ENCODE peak calls at places on chromosomes 4 and X, in six cellular contexts. One of them, this sample, is unnamed.

GRCh38 chrX:129831486-129831885 is 12.2 kb downstream of the ZDHHC9 start:
- DNase-seq in effector memory CD4-positive, alpha-beta T cell: no peak
- DNase-seq in GM20000: no peak
- DNase-seq in caudate nucleus: peak
- DNase-seq in upper lobe of left lung: no peak
- DNase-seq in ureter: no peak
- DNase-seq in this sample: no peak

GRCh38 chr4:88138561-88138960 is 19.9 kb downstream of the ABCG2 start:
- DNase-seq in effector memory CD4-positive, alpha-beta T cell: no peak
- DNase-seq in GM20000: no peak
- DNase-seq in caudate nucleus: no peak
- DNase-seq in upper lobe of left lung: no peak
- DNase-seq in ureter: no peak
- DNase-seq in this sample: no peak

GRCh38 chr4:5635826-5636196 is 72.5 kb downstream of the EVC2 start:
- DNase-seq in effector memory CD4-positive, alpha-beta T cell: no peak
- DNase-seq in GM20000: no peak
- DNase-seq in caudate nucleus: no peak
- DNase-seq in upper lobe of left lung: no peak
- DNase-seq in ureter: no peak
- DNase-seq in this sample: no peak

GRCh38 chr4:146095091-146095690 is 80.3 kb upstream of the LSM6 start:
- DNase-seq in effector memory CD4-positive, alpha-beta T cell: no peak
- DNase-seq in GM20000: peak
- DNase-seq in caudate nucleus: no peak
- DNase-seq in upper lobe of left lung: no peak
- DNase-seq in ureter: peak
- DNase-seq in this sample: no peak

GRCh38 chrX:37423864-37424569 is 74.9 kb downstream of the PRRG1 start:
- DNase-seq in effector memory CD4-positive, alpha-beta T cell: no peak
- DNase-seq in GM20000: no peak
- DNase-seq in caudate nucleus: no peak
- DNase-seq in upper lobe of left lung: no peak
- DNase-seq in ureter: no peak
- DNase-seq in this sample: no peak

GRCh38 chrX:17464196-17464595 is 89.2 kb downstream of the NHS start:
- DNase-seq in effector memory CD4-positive, alpha-beta T cell: no peak
- DNase-seq in GM20000: no peak
- DNase-seq in caudate nucleus: no peak
- DNase-seq in upper lobe of left lung: no peak
- DNase-seq in ureter: no peak
- DNase-seq in this sample: no peak

GRCh38 chrX:11273544-11273943 is 19.7 kb upstream of the AMELX start:
- DNase-seq in effector memory CD4-positive, alpha-beta T cell: no peak
- DNase-seq in GM20000: no peak
- DNase-seq in caudate nucleus: no peak
- DNase-seq in upper lobe of left lung: no peak
- DNase-seq in ureter: no peak
- DNase-seq in this sample: no peak

GRCh38 chr4:174714393-174715211 is 114.4 kb downstream of the GLRA3 start:
- DNase-seq in effector memory CD4-positive, alpha-beta T cell: no peak
- DNase-seq in GM20000: peak
- DNase-seq in caudate nucleus: no peak
- DNase-seq in upper lobe of left lung: peak
- DNase-seq in ureter: no peak
- DNase-seq in this sample: no peak

GRCh38 chr4:10089346-10089745 is 27.3 kb downstream of the WDR1 start:
- DNase-seq in effector memory CD4-positive, alpha-beta T cell: no peak
- DNase-seq in GM20000: no peak
- DNase-seq in caudate nucleus: no peak
- DNase-seq in upper lobe of left lung: no peak
- DNase-seq in ureter: no peak
- DNase-seq in this sample: no peak

GRCh38 chr4:83362492-83363329 is 28.1 kb upstream of the HPSE start:
- DNase-seq in effector memory CD4-positive, alpha-beta T cell: no peak
- DNase-seq in GM20000: no peak
- DNase-seq in caudate nucleus: no peak
- DNase-seq in upper lobe of left lung: no peak
- DNase-seq in ureter: no peak
- DNase-seq in this sample: no peak

GRCh38 chr4:18213576-18214198 is 192.1 kb upstream of the LCORL start:
- DNase-seq in effector memory CD4-positive, alpha-beta T cell: no peak
- DNase-seq in GM20000: no peak
- DNase-seq in caudate nucleus: no peak
- DNase-seq in upper lobe of left lung: no peak
- DNase-seq in ureter: no peak
- DNase-seq in this sample: no peak

GRCh38 chr4:107592518-107592917 is 127.5 kb downstream of the PAPSS1 start:
- DNase-seq in effector memory CD4-positive, alpha-beta T cell: no peak
- DNase-seq in GM20000: no peak
- DNase-seq in caudate nucleus: no peak
- DNase-seq in upper lobe of left lung: no peak
- DNase-seq in ureter: no peak
- DNase-seq in this sample: no peak

GRCh38 chrX:45758738-45759397 is 558.2 kb upstream of the DIPK2B start:
- DNase-seq in effector memory CD4-positive, alpha-beta T cell: no peak
- DNase-seq in GM20000: no peak
- DNase-seq in caudate nucleus: no peak
- DNase-seq in upper lobe of left lung: no peak
- DNase-seq in ureter: no peak
- DNase-seq in this sample: no peak

GRCh38 chrX:103811858-103812257 is 20.2 kb downstream of the RAB9B start:
- DNase-seq in effector memory CD4-positive, alpha-beta T cell: no peak
- DNase-seq in GM20000: no peak
- DNase-seq in caudate nucleus: no peak
- DNase-seq in upper lobe of left lung: no peak
- DNase-seq in ureter: no peak
- DNase-seq in this sample: no peak

GRCh38 chr4:188370781-188371180 is 231.5 kb downstream of the TRIML1 start:
- DNase-seq in effector memory CD4-positive, alpha-beta T cell: no peak
- DNase-seq in GM20000: no peak
- DNase-seq in caudate nucleus: no peak
- DNase-seq in upper lobe of left lung: no peak
- DNase-seq in ureter: no peak
- DNase-seq in this sample: no peak

GRCh38 chrX:150362599-150363481 is at the start of gene MAMLD1:
- DNase-seq in effector memory CD4-positive, alpha-beta T cell: peak
- DNase-seq in GM20000: no peak
- DNase-seq in caudate nucleus: peak
- DNase-seq in upper lobe of left lung: peak
- DNase-seq in ureter: peak
- DNase-seq in this sample: peak

GRCh38 chr4:41635441-41635840 is 97.5 kb downstream of the LIMCH1 start:
- DNase-seq in effector memory CD4-positive, alpha-beta T cell: no peak
- DNase-seq in GM20000: no peak
- DNase-seq in caudate nucleus: no peak
- DNase-seq in upper lobe of left lung: no peak
- DNase-seq in ureter: no peak
- DNase-seq in this sample: no peak

GRCh38 chr4:139144161-139144859 is 32.7 kb downstream of the ELF2 start:
- DNase-seq in effector memory CD4-positive, alpha-beta T cell: no peak
- DNase-seq in GM20000: no peak
- DNase-seq in caudate nucleus: peak
- DNase-seq in upper lobe of left lung: peak
- DNase-seq in ureter: peak
- DNase-seq in this sample: no peak

GRCh38 chr4:78129383-78130108 is 72.4 kb downstream of the FRAS1 start:
- DNase-seq in effector memory CD4-positive, alpha-beta T cell: no peak
- DNase-seq in GM20000: no peak
- DNase-seq in caudate nucleus: no peak
- DNase-seq in upper lobe of left lung: no peak
- DNase-seq in ureter: no peak
- DNase-seq in this sample: no peak

GRCh38 chr4:106264331-106264728 is 51.7 kb downstream of the TBCK start:
- DNase-seq in effector memory CD4-positive, alpha-beta T cell: no peak
- DNase-seq in GM20000: no peak
- DNase-seq in caudate nucleus: no peak
- DNase-seq in upper lobe of left lung: no peak
- DNase-seq in ureter: no peak
- DNase-seq in this sample: no peak